ENCODE peak calls at places on chromosomes 13 and 19, in six cellular contexts. One of them, this sample, is unnamed.

GRCh38 chr13:45138282-45138681 is 18.0 kb downstream of the GTF2F2 start:
- DNase-seq in ovary: no peak
- DNase-seq in A673: no peak
- DNase-seq in transverse colon: no peak
- DNase-seq in AG04449: no peak
- DNase-seq in aorta: no peak
- DNase-seq in this sample: no peak

GRCh38 chr13:51091839-51092238 is 19.2 kb downstream of the C13orf42 start:
- DNase-seq in transverse colon: no peak
- DNase-seq in ovary: no peak
- DNase-seq in aorta: no peak
- DNase-seq in A673: no peak
- DNase-seq in AG04449: no peak
- DNase-seq in this sample: no peak

GRCh38 chr19:42140125-42140754 is 8.0 kb upstream of the POU2F2 start:
- DNase-seq in aorta: peak
- DNase-seq in ovary: peak
- DNase-seq in A673: peak
- DNase-seq in transverse colon: peak
- DNase-seq in AG04449: no peak
- DNase-seq in this sample: peak

GRCh38 chr13:27374650-27375049 is 49.8 kb upstream of the GTF3A start:
- DNase-seq in AG04449: peak
- DNase-seq in ovary: peak
- DNase-seq in transverse colon: peak
- DNase-seq in aorta: peak
- DNase-seq in A673: peak
- DNase-seq in this sample: peak

GRCh38 chr19:13053238-13053637 is 49.4 kb downstream of the LYL1 start:
- DNase-seq in A673: no peak
- DNase-seq in ovary: peak
- DNase-seq in AG04449: no peak
- DNase-seq in aorta: no peak
- DNase-seq in transverse colon: no peak
- DNase-seq in this sample: no peak

GRCh38 chr13:49604570-49604969 is 19.2 kb upstream of the RCBTB1 start:
- DNase-seq in A673: no peak
- DNase-seq in AG04449: no peak
- DNase-seq in ovary: no peak
- DNase-seq in aorta: no peak
- DNase-seq in transverse colon: no peak
- DNase-seq in this sample: no peak

GRCh38 chr13:113152894-113153809 is 5.3 kb upstream of the PROZ start:
- DNase-seq in transverse colon: peak
- DNase-seq in aorta: no peak
- DNase-seq in A673: no peak
- DNase-seq in ovary: peak
- DNase-seq in AG04449: no peak
- DNase-seq in this sample: no peak

GRCh38 chr13:40971321-40971720 is 47.8 kb downstream of the ELF1 start:
- DNase-seq in AG04449: no peak
- DNase-seq in ovary: no peak
- DNase-seq in transverse colon: no peak
- DNase-seq in aorta: no peak
- DNase-seq in A673: no peak
- DNase-seq in this sample: no peak

GRCh38 chr13:72852207-72852606 is 70.3 kb downstream of the PIBF1 start:
- DNase-seq in AG04449: no peak
- DNase-seq in transverse colon: no peak
- DNase-seq in A673: no peak
- DNase-seq in aorta: no peak
- DNase-seq in ovary: no peak
- DNase-seq in this sample: no peak

GRCh38 chr13:88601949-88602348 is 930.8 kb downstream of the SLITRK5 start:
- DNase-seq in AG04449: no peak
- DNase-seq in aorta: no peak
- DNase-seq in A673: no peak
- DNase-seq in ovary: no peak
- DNase-seq in transverse colon: no peak
- DNase-seq in this sample: no peak

GRCh38 chr19:11019824-11020223 is 59.0 kb downstream of the SMARCA4 start:
- DNase-seq in A673: no peak
- DNase-seq in ovary: no peak
- DNase-seq in aorta: no peak
- DNase-seq in transverse colon: no peak
- DNase-seq in AG04449: no peak
- DNase-seq in this sample: no peak

GRCh38 chr13:64332048-64332447 is 2898.1 kb downstream of the PCDH9 start:
- DNase-seq in transverse colon: no peak
- DNase-seq in ovary: no peak
- DNase-seq in aorta: no peak
- DNase-seq in A673: no peak
- DNase-seq in AG04449: no peak
- DNase-seq in this sample: peak

GRCh38 chr13:94829801-94830200 is 117.5 kb upstream of the SOX21 start:
- DNase-seq in ovary: no peak
- DNase-seq in AG04449: no peak
- DNase-seq in aorta: no peak
- DNase-seq in transverse colon: no peak
- DNase-seq in A673: no peak
- DNase-seq in this sample: no peak

GRCh38 chr13:46142692-46143238 is 37.9 kb upstream of the CPB2 start:
- DNase-seq in aorta: no peak
- DNase-seq in A673: no peak
- DNase-seq in ovary: no peak
- DNase-seq in transverse colon: no peak
- DNase-seq in AG04449: no peak
- DNase-seq in this sample: no peak

GRCh38 chr13:98141509-98141908 is 1.4 kb upstream of the FARP1 start:
- DNase-seq in A673: no peak
- DNase-seq in ovary: no peak
- DNase-seq in aorta: no peak
- DNase-seq in transverse colon: no peak
- DNase-seq in AG04449: no peak
- DNase-seq in this sample: no peak

GRCh38 chr13:30711375-30711774 is 24.0 kb upstream of the ALOX5AP start:
- DNase-seq in transverse colon: no peak
- DNase-seq in AG04449: no peak
- DNase-seq in ovary: no peak
- DNase-seq in aorta: no peak
- DNase-seq in A673: no peak
- DNase-seq in this sample: peak

GRCh38 chr13:79989251-79989661 is 351.7 kb downstream of the SPRY2 start:
- DNase-seq in AG04449: no peak
- DNase-seq in aorta: no peak
- DNase-seq in A673: no peak
- DNase-seq in transverse colon: peak
- DNase-seq in ovary: no peak
- DNase-seq in this sample: no peak

GRCh38 chr13:90305796-90306195 is 1041.7 kb upstream of the MIR17HG start:
- DNase-seq in ovary: no peak
- DNase-seq in aorta: no peak
- DNase-seq in A673: no peak
- DNase-seq in transverse colon: no peak
- DNase-seq in AG04449: no peak
- DNase-seq in this sample: no peak

GRCh38 chr13:37138169-37138568 is 32.7 kb upstream of the CSNK1A1L start:
- DNase-seq in transverse colon: no peak
- DNase-seq in ovary: no peak
- DNase-seq in AG04449: no peak
- DNase-seq in A673: peak
- DNase-seq in aorta: no peak
- DNase-seq in this sample: peak

GRCh38 chr19:56405062-56405461 is 930 bp downstream of the ZNF583 start:
- DNase-seq in transverse colon: no peak
- DNase-seq in aorta: no peak
- DNase-seq in A673: no peak
- DNase-seq in ovary: no peak
- DNase-seq in AG04449: no peak
- DNase-seq in this sample: no peak

GRCh38 chr19:15780595-15781418 is 6.7 kb upstream of the OR10H5 start:
- DNase-seq in aorta: no peak
- DNase-seq in A673: no peak
- DNase-seq in AG04449: no peak
- DNase-seq in transverse colon: peak
- DNase-seq in ovary: peak
- DNase-seq in this sample: no peak

GRCh38 chr13:33066329-33066728 is 50.1 kb downstream of the KL start:
- DNase-seq in A673: no peak
- DNase-seq in aorta: no peak
- DNase-seq in ovary: no peak
- DNase-seq in AG04449: no peak
- DNase-seq in transverse colon: no peak
- DNase-seq in this sample: no peak

GRCh38 chr19:48926909-48927308 is 6.6 kb upstream of the DHDH start:
- DNase-seq in ovary: peak
- DNase-seq in AG04449: peak
- DNase-seq in transverse colon: peak
- DNase-seq in A673: peak
- DNase-seq in aorta: no peak
- DNase-seq in this sample: peak

GRCh38 chr19:29393915-29394460 is 131.8 kb upstream of the VSTM2B start:
- DNase-seq in aorta: no peak
- DNase-seq in A673: no peak
- DNase-seq in ovary: no peak
- DNase-seq in AG04449: no peak
- DNase-seq in transverse colon: no peak
- DNase-seq in this sample: no peak

GRCh38 chr19:5354403-5354802 is 13.8 kb upstream of the PTPRS start:
- DNase-seq in A673: peak
- DNase-seq in transverse colon: no peak
- DNase-seq in AG04449: no peak
- DNase-seq in aorta: no peak
- DNase-seq in ovary: no peak
- DNase-seq in this sample: no peak

GRCh38 chr13:28805193-28805819 is 14.8 kb upstream of the MTUS2 start:
- DNase-seq in AG04449: no peak
- DNase-seq in ovary: no peak
- DNase-seq in transverse colon: no peak
- DNase-seq in A673: peak
- DNase-seq in aorta: peak
- DNase-seq in this sample: no peak

DNA sequence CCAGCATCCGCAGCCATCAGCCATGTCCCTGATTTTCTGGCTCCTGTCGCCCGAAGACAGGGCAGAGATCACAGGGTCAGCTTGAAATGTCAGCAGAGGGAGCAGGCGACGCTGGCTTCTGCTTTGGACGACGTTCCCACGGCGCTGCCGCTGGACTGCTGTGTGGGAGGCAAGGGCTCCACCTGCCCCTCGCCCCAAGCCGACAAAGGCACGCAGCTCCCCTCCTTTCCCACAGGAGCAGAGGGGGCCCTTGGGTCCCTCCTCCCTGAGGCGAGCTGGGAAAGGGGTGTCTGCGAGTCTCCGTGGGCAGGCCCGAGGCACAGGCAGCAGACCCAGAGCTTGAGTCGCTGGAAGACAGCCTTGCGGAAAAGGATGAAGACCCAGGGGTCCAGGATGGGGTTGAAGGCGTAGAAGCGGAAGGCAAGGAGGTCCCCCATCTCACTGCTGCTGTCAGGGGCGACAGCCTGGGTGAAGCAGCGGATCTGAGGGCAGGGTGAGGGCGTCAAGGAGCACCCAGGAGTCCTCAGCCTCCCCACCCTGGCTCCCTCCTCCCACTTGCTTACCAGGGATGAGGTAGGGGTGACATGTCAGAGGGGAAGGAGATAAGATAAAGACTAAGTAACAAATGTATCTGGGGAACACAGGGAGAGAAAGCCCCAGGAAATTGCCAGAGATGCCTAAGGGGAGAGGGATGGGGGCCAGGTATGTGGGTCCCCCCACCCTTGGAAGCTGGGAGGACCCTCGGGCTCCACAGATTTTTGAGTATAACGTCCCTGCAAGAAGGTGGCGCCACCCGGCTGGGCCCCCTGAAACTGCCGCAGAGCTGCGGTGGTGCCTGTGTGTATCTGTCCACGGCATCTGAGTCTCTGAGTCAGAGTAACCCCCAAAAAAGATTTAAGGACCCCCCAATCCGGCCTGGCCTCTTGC is 3.4 kb downstream of the PTGIR start:
- DNase-seq in aorta: no peak
- DNase-seq in A673: no peak
- DNase-seq in AG04449: no peak
- DNase-seq in ovary: no peak
- DNase-seq in transverse colon: no peak
- DNase-seq in this sample: no peak
- H3K4me3 ChIP-seq in aorta: peak
- H3K4me3 ChIP-seq in A673: no peak
- H3K4me3 ChIP-seq in AG04449: no peak
- H3K4me3 ChIP-seq in ovary: no peak
- H3K4me3 ChIP-seq in transverse colon: no peak
- H3K4me3 ChIP-seq in this sample: no peak

DNA sequence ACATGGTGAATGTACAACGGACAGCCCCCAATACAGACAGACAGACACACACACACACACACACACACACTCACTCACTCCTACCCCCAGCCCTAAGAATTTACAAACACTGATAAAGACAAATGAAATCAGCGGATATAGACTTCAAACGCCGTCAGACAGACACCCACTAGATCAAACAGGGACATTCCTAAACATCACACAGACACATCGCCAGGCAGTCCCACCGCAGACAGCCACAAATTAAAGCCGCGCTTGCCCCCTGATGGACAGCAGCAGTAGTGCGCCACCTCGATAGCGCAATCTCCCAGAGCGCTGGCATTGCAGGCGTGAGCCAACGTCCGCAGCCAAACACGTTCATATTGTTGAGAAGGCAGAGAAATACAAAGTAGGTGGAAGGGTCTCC is 24.7 kb upstream of the ADGRE1 start:
- DNase-seq in A673: peak
- DNase-seq in AG04449: peak
- DNase-seq in aorta: peak
- DNase-seq in ovary: peak
- DNase-seq in transverse colon: peak
- DNase-seq in this sample: peak
- H3K4me3 ChIP-seq in A673: peak
- H3K4me3 ChIP-seq in AG04449: peak
- H3K4me3 ChIP-seq in aorta: no peak
- H3K4me3 ChIP-seq in ovary: no peak
- H3K4me3 ChIP-seq in transverse colon: peak
- H3K4me3 ChIP-seq in this sample: peak

DNA sequence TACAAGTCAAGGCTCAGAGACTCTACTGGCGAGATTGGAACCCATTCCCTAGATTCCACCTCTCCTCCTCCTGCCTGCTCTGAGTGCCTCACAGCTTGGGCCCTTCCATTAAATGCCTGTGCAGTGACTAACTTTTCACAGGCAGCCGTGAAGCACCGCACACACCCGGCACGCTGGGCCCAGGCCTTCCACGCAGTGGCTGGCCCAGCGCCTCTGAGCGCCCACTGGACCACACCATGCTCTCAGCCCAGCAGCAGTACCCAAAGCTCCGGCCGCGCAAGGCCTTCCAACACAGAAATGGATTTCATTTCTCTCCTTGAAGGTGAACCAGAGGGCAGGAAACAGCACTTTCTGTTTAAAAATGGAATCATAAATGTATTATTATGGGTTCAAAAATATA is 26.0 kb downstream of the RAB20 start:
- DNase-seq in transverse colon: no peak
- DNase-seq in ovary: no peak
- DNase-seq in aorta: no peak
- DNase-seq in AG04449: no peak
- DNase-seq in A673: no peak
- DNase-seq in this sample: no peak
- H3K4me3 ChIP-seq in transverse colon: no peak
- H3K4me3 ChIP-seq in ovary: no peak
- H3K4me3 ChIP-seq in aorta: no peak
- H3K4me3 ChIP-seq in AG04449: no peak
- H3K4me3 ChIP-seq in A673: no peak
- H3K4me3 ChIP-seq in this sample: no peak

GRCh38 chr19:40467007-40467565 is 285 bp downstream of the SPTBN4 start:
- DNase-seq in ovary: peak
- DNase-seq in aorta: no peak
- DNase-seq in A673: no peak
- DNase-seq in transverse colon: no peak
- DNase-seq in AG04449: no peak
- DNase-seq in this sample: no peak
- H3K4me3 ChIP-seq in ovary: peak
- H3K4me3 ChIP-seq in aorta: peak
- H3K4me3 ChIP-seq in A673: peak
- H3K4me3 ChIP-seq in transverse colon: peak
- H3K4me3 ChIP-seq in AG04449: peak
- H3K4me3 ChIP-seq in this sample: peak

This sample was measured in skeletal muscle cell.